ENCODE peak calls at places on chromosomes 5 and 9, in four cellular contexts. A is CD4-positive, CD25-positive, alpha-beta regulatory T cell; N is HT1080; L is stimulated activated CD4-positive, alpha-beta T cell treated with anti-CD3 and anti-CD28 coated beads, Interleukin-2, amount 100 ng/mL, for 48 hours. Q is an unnamed sample.

GRCh38 chr9:87793292-87793691 is 67.4 kb downstream of the CTSL start:
- DNase-seq in L (no peak), N (peak; percentile 86), A (no peak), Q (peak; percentile 46)

GRCh38 chr5:56480305-56481146 is 247.4 kb upstream of the ANKRD55 start:
- DNase-seq in L (no peak), A (no peak), N (no peak), Q (peak; percentile 56)

GRCh38 chr9:116737137-116737546 is 50.0 kb downstream of the TRIM32 start:
- DNase-seq in A (peak; percentile 54), N (peak; percentile 66), L (peak; percentile 66), Q (peak; percentile 79)

GRCh38 chr5:172788771-172789686 is 18.0 kb upstream of the DUSP1 start:
- DNase-seq in N (no peak), A (no peak), L (no peak), Q (no peak)

GRCh38 chr5:150097152-150097551 is 10.8 kb upstream of the CSF1R start:
- DNase-seq in N (no peak), A (no peak), L (no peak), Q (no peak)

GRCh38 chr5:11527994-11528393 is 376.3 kb downstream of the CTNND2 start:
- DNase-seq in N (no peak), L (no peak), A (no peak), Q (no peak)

GRCh38 chr5:82635561-82636288 is 357.6 kb upstream of the RPS23 start:
- DNase-seq in L (no peak), N (peak; percentile 54), A (no peak), Q (peak; percentile 98)

GRCh38 chr5:92758552-92758951 is 822.5 kb downstream of the NR2F1-AS1 start:
- DNase-seq in L (no peak), A (no peak), N (peak; percentile 62), Q (peak; percentile 44)

GRCh38 chr5:89735108-89735507 is 674.4 kb downstream of the CETN3 start:
- DNase-seq in A (no peak), L (no peak), N (no peak), Q (peak; percentile 3)

GRCh38 chr5:100852051-100852450 is 51.0 kb downstream of the ST8SIA4 start:
- DNase-seq in L (no peak), N (no peak), A (no peak), Q (no peak)

GRCh38 chr5:27682600-27682999 is 644.2 kb upstream of the CDH9 start:
- DNase-seq in N (peak; percentile 56), A (no peak), L (no peak), Q (peak; percentile 18)

GRCh38 chr5:126947146-126948010 is 83.0 kb downstream of the MARCHF3 start:
- DNase-seq in L (no peak), A (peak; percentile 27), N (no peak), Q (no peak)

GRCh38 chr5:138000102-138000723 is 32.7 kb downstream of the FAM13B start:
- DNase-seq in N (peak; percentile 68), L (no peak), A (no peak), Q (peak; percentile 88)

GRCh38 chr5:78077369-78078068 is 217.0 kb downstream of the AP3B1 start:
- DNase-seq in L (no peak), A (no peak), N (no peak), Q (peak; percentile 46)

GRCh38 chr5:151700816-151701215 is 14.1 kb upstream of the SPARC start:
- DNase-seq in N (no peak), L (no peak), A (no peak), Q (peak; percentile 64)

GRCh38 chr5:56575821-56576220 is 239.5 kb upstream of the MAP3K1 start:
- DNase-seq in N (no peak), L (no peak), A (no peak), Q (peak; percentile 22)

GRCh38 chr5:169527863-169528262 is 55.7 kb upstream of the SPDL1 start:
- DNase-seq in A (no peak), L (no peak), N (no peak), Q (no peak)

GRCh38 chr5:96226941-96227552 is 206.0 kb downstream of the PCSK1 start:
- DNase-seq in N (peak; percentile 72), L (no peak), A (no peak), Q (peak; percentile 83)

GRCh38 chr5:6722015-6722414 is 8.8 kb downstream of the TENT4A start:
- DNase-seq in N (no peak), A (peak; percentile 48), L (no peak), Q (no peak)

GRCh38 chr9:17318821-17319320 is 184.0 kb downstream of the CNTLN start:
- DNase-seq in N (no peak), A (no peak), L (no peak), Q (no peak)

Q was measured in kidney tubule cell.